ENCODE peak calls at places on chromosome 21, in four cellular contexts. F is stimulated activated CD8-positive, alpha-beta memory T cell treated with anti-CD3 and anti-CD28 coated beads, Interleukin-12 subunit alpha, Interleukin-12 subunit beta, amount 100 ng/mL, for 4 hours; W is caudate nucleus; C is KG1. G is an unnamed sample.

GRCh38 chr21:43342301-43342881 is 84.5 kb downstream of the SIK1 start:
- DNase-seq in C (no peak), W (no peak), F (no peak), G (no peak)

GRCh38 chr21:45309541-45310381 is 22.1 kb upstream of the POFUT2 start:
- DNase-seq in F (no peak), W (no peak), C (no peak), G (no peak)

GRCh38 chr21:19523731-19524130 is 1120.1 kb upstream of the TMPRSS15 start:
- DNase-seq in C (no peak), W (no peak), F (no peak), G (no peak)

GRCh38 chr21:14040386-14040785 is 170.4 kb downstream of the LIPI start:
- DNase-seq in F (no peak), C (no peak), W (no peak), G (no peak)

GRCh38 chr21:36489103-36489785 is 9.3 kb upstream of the CLDN14 start:
- DNase-seq in F (no peak), C (no peak), W (no peak), G (no peak)

GRCh38 chr21:34129971-34130597 is 56.7 kb downstream of the MRPS6 start:
- DNase-seq in F (no peak), C (no peak), W (no peak), G (no peak)

GRCh38 chr21:31098576-31099005 is 60.3 kb upstream of the KRTAP19-8 start:
- DNase-seq in W (no peak), C (peak; percentile 37), F (peak; percentile 49), G (no peak)

GRCh38 chr21:45029968-45030636 is 44.3 kb upstream of the ADARB1 start:
- DNase-seq in F (no peak), C (no peak), W (no peak), G (no peak)

GRCh38 chr21:33828083-33828482 is 87.5 kb downstream of the ATP5PO start:
- DNase-seq in W (no peak), C (no peak), F (no peak), G (no peak)

GRCh38 chr21:44289381-44290010 is 3.8 kb downstream of the AIRE start:
- DNase-seq in C (no peak), W (no peak), F (no peak), G (no peak)

GRCh38 chr21:26939532-26940181 is 27.2 kb downstream of the ADAMTS5 start:
- DNase-seq in F (no peak), W (no peak), C (no peak), G (no peak)

GRCh38 chr21:24375201-24375600 is 1232.1 kb downstream of the MRPL39 start:
- DNase-seq in W (no peak), C (no peak), F (no peak), G (no peak)

GRCh38 chr21:40846566-40847411 is at the start of gene DSCAM:
- DNase-seq in W (no peak), C (no peak), F (no peak), G (no peak)

GRCh38 chr21:42496839-42497202 is 797 bp upstream of the RSPH1 start:
- DNase-seq in F (no peak), C (no peak), W (no peak), G (no peak)

GRCh38 chr21:45870851-45871615 is 110.5 kb upstream of the COL6A1 start:
- DNase-seq in W (no peak), C (no peak), F (no peak), G (no peak)

GRCh38 chr21:37130971-37131370 is 57.9 kb downstream of the TTC3 start:
- DNase-seq in W (no peak), C (no peak), F (no peak), G (no peak)

GRCh38 chr21:35932232-35932911 is 128.0 kb downstream of the SETD4 start:
- DNase-seq in F (no peak), W (no peak), C (peak; percentile 93), G (peak; percentile 98)